ENCODE peak calls at places on chromosomes 4 and X, in seven cellular contexts. S is neural progenitor cell; O is caudate nucleus; A is lung microvascular endothelial cell; N is activated CD4-positive, alpha-beta T cell treated with anti-CD3 and anti-CD28 coated beads, Interleukin-2, amount 50 U/mL, for 4 hours; L is cardiac fibroblast; I is right cardiac atrium. P is an unnamed sample.
A peak's percentile ranks its signal among the peaks of the same experiment; 100 is the strongest.

GRCh38 chr4:14902337-14902736 is 99.9 kb upstream of the CPEB2 start:
- DNase-seq in S (no peak), O (peak; percentile 19), A (no peak), N (no peak), L (no peak), I (no peak), P (no peak)

GRCh38 chrX:110415440-110416167 is 57.0 kb downstream of the RTL9 start:
- DNase-seq in S (no peak), O (no peak), A (no peak), N (no peak), L (peak; percentile 48), I (no peak), P (no peak)

GRCh38 chr4:84568496-84568895 is 14.4 kb upstream of the CDS1 start:
- DNase-seq in S (no peak), O (no peak), A (no peak), N (no peak), L (peak; percentile 27), I (no peak), P (no peak)

GRCh38 chr4:14701896-14702295 is 300.4 kb upstream of the CPEB2 start:
- DNase-seq in S (peak; percentile 23), O (no peak), A (no peak), N (no peak), L (no peak), I (peak; percentile 13), P (no peak)

GRCh38 chr4:13173974-13174373 is 310.2 kb downstream of the RAB28 start:
- DNase-seq in S (no peak), O (no peak), A (no peak), N (no peak), L (peak; percentile 3), I (peak; percentile 74), P (no peak)

GRCh38 chr4:132992686-132993085 is 156.4 kb upstream of the PCDH10 start:
- DNase-seq in S (no peak), O (no peak), A (no peak), N (no peak), L (no peak), I (no peak), P (peak; percentile 64)

GRCh38 chr4:7243609-7244342 is 51.4 kb downstream of the SORCS2 start:
- DNase-seq in S (no peak), O (no peak), A (no peak), N (no peak), L (no peak), I (no peak), P (no peak)

GRCh38 chrX:130055899-130056298 is 54.4 kb downstream of the ELF4 start:
- DNase-seq in S (no peak), O (no peak), A (no peak), N (no peak), L (no peak), I (no peak), P (no peak)

GRCh38 chrX:34768290-34768689 is 111.2 kb upstream of the TMEM47 start:
- DNase-seq in S (peak; percentile 73), O (no peak), A (no peak), N (no peak), L (no peak), I (no peak), P (no peak)

GRCh38 chrX:81257817-81258216 is 55.9 kb downstream of the SH3BGRL start:
- DNase-seq in S (no peak), O (no peak), A (no peak), N (no peak), L (no peak), I (no peak), P (no peak)

GRCh38 chrX:32408389-32408788 is 803.0 kb downstream of the DMD start:
- DNase-seq in S (no peak), O (no peak), A (no peak), N (peak; percentile 0), L (peak; percentile 4), I (no peak), P (no peak)

GRCh38 chr4:169229571-169230028 is 41.2 kb downstream of the SH3RF1 start:
- DNase-seq in S (no peak), O (no peak), A (peak; percentile 87), N (no peak), L (peak; percentile 96), I (peak; percentile 20), P (no peak)

GRCh38 chrX:11664211-11664888 is 1.4 kb downstream of the ARHGAP6 start:
- DNase-seq in S (peak; percentile 31), O (no peak), A (no peak), N (no peak), L (peak; percentile 24), I (peak; percentile 14), P (no peak)

GRCh38 chr4:154985673-154986072 is 204.6 kb downstream of the RBM46 start:
- DNase-seq in S (no peak), O (no peak), A (no peak), N (no peak), L (peak; percentile 82), I (no peak), P (no peak)

P was measured in foreskin melanocyte.